ENCODE peak calls at places on chromosomes 6 and 20, in seven cellular contexts. One of them, this sample, is unnamed.

GRCh38 chr6:169950558-169950957 is 199.1 kb downstream of the ERMARD start:
- DNase-seq in iris pigment epithelial cell: no peak
- DNase-seq in Daoy: no peak
- DNase-seq in HTR-8/SVneo: no peak
- DNase-seq in endothelial cell: no peak
- DNase-seq in astrocyte of the spinal cord: no peak
- DNase-seq in stimulated activated CD8-positive, alpha-beta memory T cell treated with anti-CD3 and anti-CD28 coated beads, Interleukin-15, amount 100 ng/mL, for 48 hours: no peak
- DNase-seq in this sample: no peak

GRCh38 chr6:98539669-98540207 is 294.6 kb upstream of the POU3F2 start:
- DNase-seq in endothelial cell: no peak
- DNase-seq in HTR-8/SVneo: no peak
- DNase-seq in Daoy: no peak
- DNase-seq in iris pigment epithelial cell: no peak
- DNase-seq in astrocyte of the spinal cord: no peak
- DNase-seq in stimulated activated CD8-positive, alpha-beta memory T cell treated with anti-CD3 and anti-CD28 coated beads, Interleukin-15, amount 100 ng/mL, for 48 hours: no peak
- DNase-seq in this sample: no peak

GRCh38 chr20:34558320-34559202 is at the start of gene MAP1LC3A:
- DNase-seq in iris pigment epithelial cell: peak
- DNase-seq in stimulated activated CD8-positive, alpha-beta memory T cell treated with anti-CD3 and anti-CD28 coated beads, Interleukin-15, amount 100 ng/mL, for 48 hours: peak
- DNase-seq in endothelial cell: peak
- DNase-seq in Daoy: peak
- DNase-seq in HTR-8/SVneo: peak
- DNase-seq in astrocyte of the spinal cord: peak
- DNase-seq in this sample: peak

GRCh38 chr6:158694913-158695312 is 45.1 kb downstream of the SYTL3 start:
- DNase-seq in endothelial cell: no peak
- DNase-seq in Daoy: no peak
- DNase-seq in HTR-8/SVneo: no peak
- DNase-seq in iris pigment epithelial cell: no peak
- DNase-seq in astrocyte of the spinal cord: no peak
- DNase-seq in stimulated activated CD8-positive, alpha-beta memory T cell treated with anti-CD3 and anti-CD28 coated beads, Interleukin-15, amount 100 ng/mL, for 48 hours: no peak
- DNase-seq in this sample: no peak

GRCh38 chr6:154638369-154638768 is 94.8 kb upstream of the SCAF8 start:
- DNase-seq in endothelial cell: no peak
- DNase-seq in astrocyte of the spinal cord: peak
- DNase-seq in HTR-8/SVneo: peak
- DNase-seq in Daoy: peak
- DNase-seq in iris pigment epithelial cell: peak
- DNase-seq in stimulated activated CD8-positive, alpha-beta memory T cell treated with anti-CD3 and anti-CD28 coated beads, Interleukin-15, amount 100 ng/mL, for 48 hours: no peak
- DNase-seq in this sample: no peak

GRCh38 chr6:130958468-130958867 is 104.6 kb downstream of the EPB41L2 start:
- DNase-seq in endothelial cell: no peak
- DNase-seq in Daoy: peak
- DNase-seq in iris pigment epithelial cell: peak
- DNase-seq in stimulated activated CD8-positive, alpha-beta memory T cell treated with anti-CD3 and anti-CD28 coated beads, Interleukin-15, amount 100 ng/mL, for 48 hours: no peak
- DNase-seq in astrocyte of the spinal cord: peak
- DNase-seq in HTR-8/SVneo: no peak
- DNase-seq in this sample: no peak

GRCh38 chr6:56732517-56732916 is 89.8 kb upstream of the DST start:
- DNase-seq in endothelial cell: no peak
- DNase-seq in astrocyte of the spinal cord: no peak
- DNase-seq in Daoy: no peak
- DNase-seq in HTR-8/SVneo: no peak
- DNase-seq in iris pigment epithelial cell: no peak
- DNase-seq in stimulated activated CD8-positive, alpha-beta memory T cell treated with anti-CD3 and anti-CD28 coated beads, Interleukin-15, amount 100 ng/mL, for 48 hours: no peak
- DNase-seq in this sample: no peak

GRCh38 chr6:3398755-3399671 is 57.8 kb downstream of the SLC22A23 start:
- DNase-seq in iris pigment epithelial cell: no peak
- DNase-seq in astrocyte of the spinal cord: no peak
- DNase-seq in Daoy: no peak
- DNase-seq in HTR-8/SVneo: no peak
- DNase-seq in stimulated activated CD8-positive, alpha-beta memory T cell treated with anti-CD3 and anti-CD28 coated beads, Interleukin-15, amount 100 ng/mL, for 48 hours: no peak
- DNase-seq in endothelial cell: no peak
- DNase-seq in this sample: no peak

GRCh38 chr6:125558907-125559306 is 190.5 kb upstream of the HEY2 start:
- DNase-seq in Daoy: no peak
- DNase-seq in endothelial cell: no peak
- DNase-seq in astrocyte of the spinal cord: no peak
- DNase-seq in HTR-8/SVneo: no peak
- DNase-seq in iris pigment epithelial cell: no peak
- DNase-seq in stimulated activated CD8-positive, alpha-beta memory T cell treated with anti-CD3 and anti-CD28 coated beads, Interleukin-15, amount 100 ng/mL, for 48 hours: no peak
- DNase-seq in this sample: no peak

GRCh38 chr6:33597551-33598322 is 17.7 kb upstream of the BAK1 start:
- DNase-seq in HTR-8/SVneo: no peak
- DNase-seq in Daoy: no peak
- DNase-seq in astrocyte of the spinal cord: no peak
- DNase-seq in iris pigment epithelial cell: no peak
- DNase-seq in endothelial cell: no peak
- DNase-seq in stimulated activated CD8-positive, alpha-beta memory T cell treated with anti-CD3 and anti-CD28 coated beads, Interleukin-15, amount 100 ng/mL, for 48 hours: no peak
- DNase-seq in this sample: no peak

GRCh38 chr20:53826597-53827291 is 233.1 kb upstream of the ZNF217 start:
- DNase-seq in endothelial cell: no peak
- DNase-seq in astrocyte of the spinal cord: no peak
- DNase-seq in iris pigment epithelial cell: peak
- DNase-seq in HTR-8/SVneo: no peak
- DNase-seq in Daoy: no peak
- DNase-seq in stimulated activated CD8-positive, alpha-beta memory T cell treated with anti-CD3 and anti-CD28 coated beads, Interleukin-15, amount 100 ng/mL, for 48 hours: no peak
- DNase-seq in this sample: no peak

GRCh38 chr6:113102761-113103160 is 754.4 kb upstream of the MARCKS start:
- DNase-seq in Daoy: peak
- DNase-seq in HTR-8/SVneo: no peak
- DNase-seq in astrocyte of the spinal cord: peak
- DNase-seq in iris pigment epithelial cell: peak
- DNase-seq in stimulated activated CD8-positive, alpha-beta memory T cell treated with anti-CD3 and anti-CD28 coated beads, Interleukin-15, amount 100 ng/mL, for 48 hours: no peak
- DNase-seq in endothelial cell: no peak
- DNase-seq in this sample: no peak

GRCh38 chr6:146550911-146551310 is 7.3 kb downstream of the RAB32 start:
- DNase-seq in astrocyte of the spinal cord: no peak
- DNase-seq in HTR-8/SVneo: no peak
- DNase-seq in stimulated activated CD8-positive, alpha-beta memory T cell treated with anti-CD3 and anti-CD28 coated beads, Interleukin-15, amount 100 ng/mL, for 48 hours: no peak
- DNase-seq in Daoy: no peak
- DNase-seq in iris pigment epithelial cell: peak
- DNase-seq in endothelial cell: no peak
- DNase-seq in this sample: no peak

GRCh38 chr6:108288742-108289141 is 6.1 kb upstream of the AFG1L start:
- DNase-seq in astrocyte of the spinal cord: no peak
- DNase-seq in stimulated activated CD8-positive, alpha-beta memory T cell treated with anti-CD3 and anti-CD28 coated beads, Interleukin-15, amount 100 ng/mL, for 48 hours: no peak
- DNase-seq in HTR-8/SVneo: no peak
- DNase-seq in iris pigment epithelial cell: no peak
- DNase-seq in endothelial cell: no peak
- DNase-seq in Daoy: no peak
- DNase-seq in this sample: no peak

GRCh38 chr6:45619994-45620471 is 242.3 kb upstream of the SUPT3H start:
- DNase-seq in endothelial cell: no peak
- DNase-seq in astrocyte of the spinal cord: peak
- DNase-seq in stimulated activated CD8-positive, alpha-beta memory T cell treated with anti-CD3 and anti-CD28 coated beads, Interleukin-15, amount 100 ng/mL, for 48 hours: peak
- DNase-seq in Daoy: peak
- DNase-seq in HTR-8/SVneo: no peak
- DNase-seq in iris pigment epithelial cell: peak
- DNase-seq in this sample: no peak

GRCh38 chr6:133903855-133904254 is 14.9 kb downstream of the TCF21 start:
- DNase-seq in HTR-8/SVneo: no peak
- DNase-seq in astrocyte of the spinal cord: no peak
- DNase-seq in Daoy: no peak
- DNase-seq in iris pigment epithelial cell: no peak
- DNase-seq in endothelial cell: no peak
- DNase-seq in stimulated activated CD8-positive, alpha-beta memory T cell treated with anti-CD3 and anti-CD28 coated beads, Interleukin-15, amount 100 ng/mL, for 48 hours: no peak
- DNase-seq in this sample: no peak

GRCh38 chr6:113412589-113413367 is 444.4 kb upstream of the MARCKS start:
- DNase-seq in HTR-8/SVneo: no peak
- DNase-seq in astrocyte of the spinal cord: peak
- DNase-seq in iris pigment epithelial cell: no peak
- DNase-seq in endothelial cell: no peak
- DNase-seq in stimulated activated CD8-positive, alpha-beta memory T cell treated with anti-CD3 and anti-CD28 coated beads, Interleukin-15, amount 100 ng/mL, for 48 hours: no peak
- DNase-seq in Daoy: no peak
- DNase-seq in this sample: no peak

GRCh38 chr20:49464556-49464955 is 17.9 kb downstream of the KCNB1 start:
- DNase-seq in iris pigment epithelial cell: no peak
- DNase-seq in Daoy: no peak
- DNase-seq in HTR-8/SVneo: no peak
- DNase-seq in astrocyte of the spinal cord: no peak
- DNase-seq in endothelial cell: no peak
- DNase-seq in stimulated activated CD8-positive, alpha-beta memory T cell treated with anti-CD3 and anti-CD28 coated beads, Interleukin-15, amount 100 ng/mL, for 48 hours: no peak
- DNase-seq in this sample: no peak

GRCh38 chr6:101226677-101227135 is 166.8 kb upstream of the GRIK2 start:
- DNase-seq in stimulated activated CD8-positive, alpha-beta memory T cell treated with anti-CD3 and anti-CD28 coated beads, Interleukin-15, amount 100 ng/mL, for 48 hours: no peak
- DNase-seq in HTR-8/SVneo: peak
- DNase-seq in Daoy: no peak
- DNase-seq in endothelial cell: peak
- DNase-seq in iris pigment epithelial cell: peak
- DNase-seq in astrocyte of the spinal cord: peak
- DNase-seq in this sample: no peak

GRCh38 chr6:108009894-108010293 is 51.9 kb upstream of the SEC63 start:
- DNase-seq in HTR-8/SVneo: no peak
- DNase-seq in Daoy: no peak
- DNase-seq in endothelial cell: no peak
- DNase-seq in astrocyte of the spinal cord: no peak
- DNase-seq in iris pigment epithelial cell: no peak
- DNase-seq in stimulated activated CD8-positive, alpha-beta memory T cell treated with anti-CD3 and anti-CD28 coated beads, Interleukin-15, amount 100 ng/mL, for 48 hours: no peak
- DNase-seq in this sample: no peak

GRCh38 chr20:53907968-53908751 is 162.2 kb downstream of the BCAS1 start:
- DNase-seq in Daoy: no peak
- DNase-seq in stimulated activated CD8-positive, alpha-beta memory T cell treated with anti-CD3 and anti-CD28 coated beads, Interleukin-15, amount 100 ng/mL, for 48 hours: no peak
- DNase-seq in endothelial cell: no peak
- DNase-seq in HTR-8/SVneo: no peak
- DNase-seq in iris pigment epithelial cell: no peak
- DNase-seq in astrocyte of the spinal cord: no peak
- DNase-seq in this sample: no peak

GRCh38 chr6:54717849-54718455 is 128.6 kb upstream of the FAM83B start:
- DNase-seq in iris pigment epithelial cell: peak
- DNase-seq in HTR-8/SVneo: peak
- DNase-seq in Daoy: peak
- DNase-seq in stimulated activated CD8-positive, alpha-beta memory T cell treated with anti-CD3 and anti-CD28 coated beads, Interleukin-15, amount 100 ng/mL, for 48 hours: peak
- DNase-seq in astrocyte of the spinal cord: peak
- DNase-seq in endothelial cell: peak
- DNase-seq in this sample: no peak

GRCh38 chr20:1121439-1121838 is 3.0 kb downstream of the PSMF1 start:
- DNase-seq in iris pigment epithelial cell: no peak
- DNase-seq in Daoy: no peak
- DNase-seq in astrocyte of the spinal cord: no peak
- DNase-seq in HTR-8/SVneo: no peak
- DNase-seq in stimulated activated CD8-positive, alpha-beta memory T cell treated with anti-CD3 and anti-CD28 coated beads, Interleukin-15, amount 100 ng/mL, for 48 hours: no peak
- DNase-seq in endothelial cell: no peak
- DNase-seq in this sample: no peak

GRCh38 chr20:62721511-62722197 is 13.0 kb downstream of the NTSR1 start:
- DNase-seq in HTR-8/SVneo: no peak
- DNase-seq in astrocyte of the spinal cord: no peak
- DNase-seq in stimulated activated CD8-positive, alpha-beta memory T cell treated with anti-CD3 and anti-CD28 coated beads, Interleukin-15, amount 100 ng/mL, for 48 hours: no peak
- DNase-seq in endothelial cell: no peak
- DNase-seq in iris pigment epithelial cell: no peak
- DNase-seq in Daoy: no peak
- DNase-seq in this sample: no peak

GRCh38 chr6:89034586-89035251 is 45.8 kb upstream of the PNRC1 start:
- DNase-seq in endothelial cell: no peak
- DNase-seq in astrocyte of the spinal cord: peak
- DNase-seq in stimulated activated CD8-positive, alpha-beta memory T cell treated with anti-CD3 and anti-CD28 coated beads, Interleukin-15, amount 100 ng/mL, for 48 hours: no peak
- DNase-seq in HTR-8/SVneo: no peak
- DNase-seq in Daoy: peak
- DNase-seq in iris pigment epithelial cell: peak
- DNase-seq in this sample: no peak

GRCh38 chr20:63423751-63424150 is 48.7 kb downstream of the KCNQ2 start:
- DNase-seq in Daoy: no peak
- DNase-seq in endothelial cell: no peak
- DNase-seq in HTR-8/SVneo: no peak
- DNase-seq in stimulated activated CD8-positive, alpha-beta memory T cell treated with anti-CD3 and anti-CD28 coated beads, Interleukin-15, amount 100 ng/mL, for 48 hours: no peak
- DNase-seq in iris pigment epithelial cell: no peak
- DNase-seq in astrocyte of the spinal cord: no peak
- DNase-seq in this sample: no peak

GRCh38 chr20:37749185-37749584 is 55.4 kb downstream of the CTNNBL1 start:
- DNase-seq in HTR-8/SVneo: no peak
- DNase-seq in iris pigment epithelial cell: no peak
- DNase-seq in stimulated activated CD8-positive, alpha-beta memory T cell treated with anti-CD3 and anti-CD28 coated beads, Interleukin-15, amount 100 ng/mL, for 48 hours: no peak
- DNase-seq in Daoy: no peak
- DNase-seq in endothelial cell: no peak
- DNase-seq in astrocyte of the spinal cord: no peak
- DNase-seq in this sample: no peak

GRCh38 chr6:57158658-57159057 is 13.5 kb upstream of the BAG2 start:
- DNase-seq in endothelial cell: no peak
- DNase-seq in astrocyte of the spinal cord: no peak
- DNase-seq in Daoy: peak
- DNase-seq in HTR-8/SVneo: no peak
- DNase-seq in iris pigment epithelial cell: peak
- DNase-seq in stimulated activated CD8-positive, alpha-beta memory T cell treated with anti-CD3 and anti-CD28 coated beads, Interleukin-15, amount 100 ng/mL, for 48 hours: no peak
- DNase-seq in this sample: no peak

GRCh38 chr6:147820520-147820919 is 312.0 kb downstream of the SAMD5 start:
- DNase-seq in HTR-8/SVneo: no peak
- DNase-seq in Daoy: no peak
- DNase-seq in iris pigment epithelial cell: no peak
- DNase-seq in endothelial cell: no peak
- DNase-seq in astrocyte of the spinal cord: no peak
- DNase-seq in stimulated activated CD8-positive, alpha-beta memory T cell treated with anti-CD3 and anti-CD28 coated beads, Interleukin-15, amount 100 ng/mL, for 48 hours: no peak
- DNase-seq in this sample: no peak

GRCh38 chr6:141963543-141964295 is 169.0 kb upstream of the GJE1 start:
- DNase-seq in Daoy: no peak
- DNase-seq in endothelial cell: no peak
- DNase-seq in HTR-8/SVneo: no peak
- DNase-seq in stimulated activated CD8-positive, alpha-beta memory T cell treated with anti-CD3 and anti-CD28 coated beads, Interleukin-15, amount 100 ng/mL, for 48 hours: no peak
- DNase-seq in iris pigment epithelial cell: peak
- DNase-seq in astrocyte of the spinal cord: no peak
- DNase-seq in this sample: no peak

GRCh38 chr6:24539416-24539815 is 44.6 kb downstream of the ALDH5A1 start:
- DNase-seq in iris pigment epithelial cell: no peak
- DNase-seq in stimulated activated CD8-positive, alpha-beta memory T cell treated with anti-CD3 and anti-CD28 coated beads, Interleukin-15, amount 100 ng/mL, for 48 hours: no peak
- DNase-seq in endothelial cell: no peak
- DNase-seq in Daoy: no peak
- DNase-seq in HTR-8/SVneo: no peak
- DNase-seq in astrocyte of the spinal cord: no peak
- DNase-seq in this sample: no peak

GRCh38 chr20:12570371-12570770 is 438.4 kb upstream of the SPTLC3 start:
- DNase-seq in iris pigment epithelial cell: peak
- DNase-seq in endothelial cell: peak
- DNase-seq in astrocyte of the spinal cord: no peak
- DNase-seq in Daoy: peak
- DNase-seq in stimulated activated CD8-positive, alpha-beta memory T cell treated with anti-CD3 and anti-CD28 coated beads, Interleukin-15, amount 100 ng/mL, for 48 hours: no peak
- DNase-seq in HTR-8/SVneo: no peak
- DNase-seq in this sample: no peak

GRCh38 chr6:144149558-144149893 is 791 bp upstream of the STX11 start:
- DNase-seq in iris pigment epithelial cell: no peak
- DNase-seq in HTR-8/SVneo: no peak
- DNase-seq in astrocyte of the spinal cord: no peak
- DNase-seq in endothelial cell: no peak
- DNase-seq in Daoy: no peak
- DNase-seq in stimulated activated CD8-positive, alpha-beta memory T cell treated with anti-CD3 and anti-CD28 coated beads, Interleukin-15, amount 100 ng/mL, for 48 hours: no peak
- DNase-seq in this sample: no peak

GRCh38 chr6:81366970-81367369 is 385.5 kb downstream of the TENT5A start:
- DNase-seq in stimulated activated CD8-positive, alpha-beta memory T cell treated with anti-CD3 and anti-CD28 coated beads, Interleukin-15, amount 100 ng/mL, for 48 hours: no peak
- DNase-seq in astrocyte of the spinal cord: no peak
- DNase-seq in Daoy: no peak
- DNase-seq in iris pigment epithelial cell: no peak
- DNase-seq in HTR-8/SVneo: no peak
- DNase-seq in endothelial cell: no peak
- DNase-seq in this sample: no peak